ENCODE peak calls at places on chromosomes 4 and X, in four cellular contexts. D is OCI-LY7, B is mesendoderm, E is small intestine. N is an unnamed sample. For H3K36me3, the result is how much of the 10 kb centered on the place peaks cover.

GRCh38 chrX:46574941-46575381 is 1.4 kb downstream of the CHST7 start:
- DNase-seq in D (peak), B (no peak), E (no peak), N (no peak)

GRCh38 chr4:39305902-39306677 is 60.1 kb downstream of the RFC1 start:
- DNase-seq in D (no peak), B (no peak), E (no peak), N (no peak)

GRCh38 chrX:107654778-107655761 is 26.8 kb downstream of the PRPS1 start:
- DNase-seq in D (peak), B (peak), E (peak), N (no peak)

GRCh38 chrX:54182194-54182863 is 725 bp downstream of the FAM120C start:
- DNase-seq in D (peak), B (peak), E (peak), N (peak)

GRCh38 chrX:46840946-46841740 is 4.3 kb downstream of the RP2 start:
- DNase-seq in D (peak), B (no peak), E (no peak), N (no peak)

GRCh38 chrX:146278381-146278780 is 460.8 kb downstream of the SLITRK2 start:
- DNase-seq in D (no peak), B (peak), E (peak), N (no peak)

GRCh38 chrX:80812176-80812575 is 2.5 kb upstream of the BRWD3 start:
- DNase-seq in D (peak), B (peak), E (peak), N (no peak)

GRCh38 chrX:138886769-138887168 is 175.3 kb upstream of the FGF13 start:
- DNase-seq in D (no peak), B (no peak), E (no peak), N (no peak)

GRCh38 chrX:24498181-24498580 is 33.1 kb downstream of the PDK3 start:
- DNase-seq in D (no peak), B (peak), E (peak), N (no peak)

GRCh38 chrX:10900585-10901289 is 210.4 kb upstream of the HCCS start:
- DNase-seq in D (no peak), B (peak), E (peak), N (no peak)

GRCh38 chr4:80071643-80072606 is 1.1 kb downstream of the ANTXR2 start:
- DNase-seq in D (no peak), B (peak), E (peak), N (peak)

GRCh38 chr4:24003926-24004325 is 114.1 kb upstream of the PPARGC1A start:
- DNase-seq in D (no peak), B (peak), E (no peak), N (no peak)

GRCh38 chr4:114038762-114039392 is 59.4 kb upstream of the ARSJ start:
- DNase-seq in D (no peak), B (no peak), E (no peak), N (no peak)

GRCh38 chr4:88672987-88673386 is 24.6 kb downstream of the NAP1L5 start:
- DNase-seq in D (peak), B (peak), E (no peak), N (no peak)

GRCh38 chrX:86263526-86263925 is 115.3 kb downstream of the DACH2 start:
- DNase-seq in D (no peak), B (peak), E (no peak), N (no peak)

GRCh38 chr4:79869597-79870336 is 203.3 kb downstream of the ANTXR2 start:
- DNase-seq in D (no peak), B (no peak), E (no peak), N (no peak)

GRCh38 chr4:16859031-16859430 is 39.4 kb downstream of the LDB2 start:
- DNase-seq in D (no peak), B (no peak), E (no peak), N (no peak)

GRCh38 chr4:13985824-13986223 is 358.3 kb upstream of the BOD1L1 start:
- DNase-seq in D (no peak), B (no peak), E (no peak), N (no peak)
- H3K27ac ChIP-seq in D (no peak), B (no peak), E (no peak), N (peak)

GRCh38 chr4:5592272-5592671 is 116.1 kb downstream of the EVC2 start:
- DNase-seq in D (no peak), B (no peak), E (no peak), N (no peak)

GRCh38 chr4:5589495-5589894 is 118.9 kb downstream of the EVC2 start:
- DNase-seq in D (no peak), B (no peak), E (no peak), N (no peak)

GRCh38 chr4:5588046-5588445 is 120.3 kb downstream of the EVC2 start:
- DNase-seq in D (no peak), B (no peak), E (no peak), N (no peak)
- H3K36me3 ChIP-seq in D (under half), B (under half), E (under half), N (under half)

GRCh38 chrX:154469880-154470279 is 9.2 kb downstream of the LAGE3 start:
- DNase-seq in D (no peak), B (no peak), E (no peak), N (no peak)
- H3K27ac ChIP-seq in D (no peak), B (no peak), E (no peak), N (no peak)

GRCh38 chr4:165872443-165873297 is at the start of gene TLL1:
- DNase-seq in D (no peak), B (peak), E (peak), N (no peak)
- H3K36me3 ChIP-seq in D (under half), B (under half), E (under half), N (under half)

GRCh38 chr4:15024386-15024785 is 22.1 kb downstream of the CPEB2 start:
- DNase-seq in D (no peak), B (no peak), E (no peak), N (no peak)

GRCh38 chr4:15018389-15018788 is 16.1 kb downstream of the CPEB2 start:
- DNase-seq in D (no peak), B (no peak), E (no peak), N (no peak)

GRCh38 chr4:15020502-15021286 is 18.4 kb downstream of the CPEB2 start:
- DNase-seq in D (no peak), B (no peak), E (no peak), N (no peak)

GRCh38 chr4:15021946-15022345 is 19.7 kb downstream of the CPEB2 start:
- DNase-seq in D (no peak), B (no peak), E (no peak), N (no peak)

GRCh38 chr4:15021301-15021700 is 19.0 kb downstream of the CPEB2 start:
- DNase-seq in D (no peak), B (no peak), E (no peak), N (no peak)
- H3K27ac ChIP-seq in D (no peak), B (no peak), E (no peak), N (peak)

DNA sequence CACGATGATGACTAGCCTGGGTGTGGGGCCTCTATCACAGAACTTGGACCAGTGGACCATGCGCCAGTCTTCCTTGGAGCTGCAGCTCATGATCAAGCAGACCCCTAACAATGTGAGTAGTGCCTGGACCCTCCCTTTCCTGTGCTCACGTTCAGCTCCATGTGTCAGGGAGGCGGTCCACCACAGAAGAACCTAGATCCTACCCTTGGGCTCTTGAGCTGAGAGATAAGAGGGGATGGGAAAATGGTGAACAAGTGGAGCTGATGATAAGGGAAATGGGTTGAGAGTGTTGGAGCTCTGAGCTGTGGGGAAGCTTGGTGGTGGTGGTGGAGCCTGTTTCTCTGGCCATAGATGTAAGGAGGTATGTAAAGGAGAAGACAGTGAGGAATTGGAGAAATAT is 13.1 kb downstream of the MED12 start:
- DNase-seq in D (no peak), B (no peak), E (no peak), N (no peak)
- H3K36me3 ChIP-seq in D (half or more), B (under half), E (under half), N (half or more)

GRCh38 chr4:100799767-100800539 is 282.1 kb upstream of the EMCN start:
- DNase-seq in D (no peak), B (peak), E (no peak), N (no peak)
- H3K27ac ChIP-seq in D (no peak), B (no peak), E (no peak), N (no peak)

DNA sequence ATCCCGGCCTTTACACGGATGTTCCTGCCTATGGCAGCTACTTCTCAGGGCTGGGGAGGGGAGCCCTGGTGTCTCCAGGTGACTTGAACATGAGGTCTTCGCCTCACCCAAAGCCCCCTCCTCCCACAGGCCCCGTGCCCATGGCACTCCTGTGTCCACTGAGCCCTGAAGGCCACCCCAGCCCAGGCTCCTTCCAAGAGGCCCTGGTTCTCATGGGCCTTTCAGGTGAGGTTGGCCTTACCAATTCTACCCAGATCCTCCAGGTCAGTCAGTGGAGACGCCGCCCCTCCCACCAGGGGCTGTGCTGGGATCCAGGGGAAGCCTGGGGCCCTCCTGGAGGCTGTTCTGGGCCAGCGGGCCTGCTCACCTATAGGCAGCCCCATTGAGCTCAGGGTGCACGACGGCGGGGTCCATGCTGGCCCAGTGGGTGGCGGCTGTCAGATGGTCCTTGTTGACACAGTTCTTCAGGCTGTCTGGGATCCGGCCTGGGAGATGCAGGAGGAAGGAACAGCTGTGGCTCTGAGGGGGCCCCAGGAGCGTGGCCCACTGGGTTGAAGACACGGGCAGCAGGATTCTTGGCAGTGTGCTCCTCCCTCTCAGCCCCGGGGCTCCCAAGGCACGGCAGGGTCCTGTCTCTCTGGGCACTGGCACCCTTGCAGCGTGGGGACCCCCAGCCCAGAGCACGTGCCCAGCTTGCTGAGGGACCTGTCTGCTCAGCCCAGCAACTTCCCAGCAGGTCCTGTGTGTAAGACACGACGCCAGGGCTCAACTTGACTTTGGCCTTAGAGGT is 36.2 kb downstream of the CTBP1 start:
- DNase-seq in D (no peak), B (no peak), E (no peak), N (no peak)
- H3K36me3 ChIP-seq in D (half or more), B (under half), E (under half), N (under half)

GRCh38 chrX:154380787-154381186 is 1.7 kb downstream of the EMD start:
- DNase-seq in D (no peak), B (no peak), E (no peak), N (no peak)
- H3K27ac ChIP-seq in D (no peak), B (no peak), E (peak), N (peak)

DNA sequence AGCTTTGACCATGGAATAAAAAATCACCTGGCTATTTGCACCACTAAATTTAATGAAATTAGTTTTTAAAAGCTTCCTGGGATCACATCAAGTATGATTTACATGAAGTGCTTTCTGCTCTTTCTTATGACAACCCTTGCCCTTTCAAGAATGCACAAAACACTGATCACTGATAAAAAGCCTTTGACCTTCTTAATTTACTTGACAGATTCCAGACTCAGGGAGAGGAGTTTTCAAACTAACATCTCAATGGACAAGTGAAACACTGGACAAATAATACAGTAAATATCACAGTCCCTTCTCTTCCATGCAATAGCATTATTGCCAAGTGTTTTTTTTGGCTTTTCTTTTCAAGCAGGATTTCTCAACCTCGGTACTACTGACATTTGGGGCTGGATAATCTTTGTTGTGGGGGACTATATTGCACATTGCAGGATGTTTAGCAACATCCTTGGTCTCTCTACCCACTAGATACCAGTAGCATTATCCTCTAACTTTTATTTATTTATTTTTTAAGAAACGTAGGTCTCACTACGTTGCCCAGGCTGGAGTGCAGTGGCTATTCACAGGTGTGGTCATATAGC is 86.3 kb downstream of the ZNF827 start:
- DNase-seq in D (no peak), B (no peak), E (no peak), N (no peak)
- H3K36me3 ChIP-seq in D (under half), B (under half), E (under half), N (under half)

N was measured in thoracic aorta.